ENCODE peak calls at places on chromosomes 3 and 15, in four cellular contexts. One of them, this sample, is unnamed.

GRCh38 chr3:40237892-40238571 is 71.5 kb upstream of the EIF1B start:
- DNase-seq in spleen: no peak
- DNase-seq in GM12892: no peak
- DNase-seq in Panc1: no peak
- DNase-seq in this sample: no peak

GRCh38 chr3:168051579-168052183 is 44.0 kb downstream of the GOLIM4 start:
- DNase-seq in spleen: no peak
- DNase-seq in GM12892: no peak
- DNase-seq in Panc1: no peak
- DNase-seq in this sample: no peak

GRCh38 chr3:72346526-72346926 is 501.7 kb downstream of the SHQ1 start:
- DNase-seq in spleen: peak
- DNase-seq in GM12892: no peak
- DNase-seq in Panc1: no peak
- DNase-seq in this sample: no peak

GRCh38 chr3:53705774-53706173 is 140.4 kb downstream of the CHDH start:
- DNase-seq in spleen: no peak
- DNase-seq in GM12892: no peak
- DNase-seq in Panc1: no peak
- DNase-seq in this sample: no peak

GRCh38 chr3:160616311-160616710 is 50.9 kb upstream of the KPNA4 start:
- DNase-seq in spleen: no peak
- DNase-seq in GM12892: no peak
- DNase-seq in Panc1: no peak
- DNase-seq in this sample: no peak

GRCh38 chr15:96412919-96413231 is 82.4 kb downstream of the NR2F2 start:
- DNase-seq in spleen: no peak
- DNase-seq in GM12892: no peak
- DNase-seq in Panc1: no peak
- DNase-seq in this sample: no peak

GRCh38 chr3:172515130-172515918 is 7.9 kb downstream of the TNFSF10 start:
- DNase-seq in spleen: no peak
- DNase-seq in GM12892: no peak
- DNase-seq in Panc1: no peak
- DNase-seq in this sample: no peak

GRCh38 chr3:11698326-11699082 is 54.8 kb upstream of the VGLL4 start:
- DNase-seq in spleen: no peak
- DNase-seq in GM12892: no peak
- DNase-seq in Panc1: no peak
- DNase-seq in this sample: no peak

GRCh38 chr3:160667452-160667851 is 9.5 kb upstream of the ARL14 start:
- DNase-seq in spleen: no peak
- DNase-seq in GM12892: no peak
- DNase-seq in Panc1: no peak
- DNase-seq in this sample: no peak

GRCh38 chr3:127360647-127361046 is 72.8 kb upstream of the PRR20G start:
- DNase-seq in spleen: no peak
- DNase-seq in GM12892: no peak
- DNase-seq in Panc1: no peak
- DNase-seq in this sample: no peak

GRCh38 chr3:63979093-63979492 is 44.2 kb downstream of the PSMD6 start:
- DNase-seq in spleen: no peak
- DNase-seq in GM12892: no peak
- DNase-seq in Panc1: no peak
- DNase-seq in this sample: no peak
- TF ChIP-seq POLR2AphosphoS5 in spleen: no peak
- TF ChIP-seq POLR2AphosphoS5 in GM12892: no peak
- TF ChIP-seq POLR2AphosphoS5 in Panc1: no peak
- TF ChIP-seq POLR2AphosphoS5 in this sample: no peak

DNA sequence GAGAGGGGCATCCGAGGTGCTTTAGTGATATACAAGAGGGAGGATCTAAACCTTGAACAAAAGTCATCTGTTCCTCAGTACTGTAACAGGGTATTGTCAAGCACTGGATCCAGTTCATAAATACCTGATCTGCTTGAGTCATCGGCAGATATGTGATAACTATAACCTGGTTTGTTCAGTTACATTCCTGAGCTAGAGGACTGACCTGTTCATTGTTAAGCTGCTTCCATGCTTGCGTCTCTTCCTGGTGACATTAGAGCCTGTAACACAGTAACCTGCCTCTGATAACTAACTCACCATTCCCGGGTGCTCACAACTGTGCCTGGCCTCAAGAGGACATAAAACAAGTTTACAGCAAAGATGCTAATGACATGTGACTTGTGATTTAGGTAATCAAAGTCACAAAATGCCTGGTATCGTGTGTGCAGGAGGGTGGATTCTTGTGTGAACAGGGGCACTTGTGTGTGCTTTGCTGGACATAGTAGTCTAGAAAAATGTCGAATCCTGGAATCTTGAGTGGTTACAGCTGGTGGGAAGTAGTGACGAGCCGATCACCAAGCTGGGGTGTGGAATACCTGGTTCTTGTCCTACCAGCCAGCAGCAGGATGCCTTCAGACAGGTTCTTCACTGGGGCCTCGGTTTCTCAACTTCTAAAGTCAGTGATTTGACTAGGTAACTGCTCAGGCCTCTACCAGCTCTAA is 30.9 kb upstream of the POLR2M start:
- DNase-seq in spleen: no peak
- DNase-seq in GM12892: no peak
- DNase-seq in Panc1: no peak
- DNase-seq in this sample: no peak
- TF ChIP-seq POLR2AphosphoS5 in spleen: no peak
- TF ChIP-seq POLR2AphosphoS5 in GM12892: no peak
- TF ChIP-seq POLR2AphosphoS5 in Panc1: no peak
- TF ChIP-seq POLR2AphosphoS5 in this sample: no peak

GRCh38 chr3:57959407-57960173 is 48.6 kb upstream of the FLNB start:
- DNase-seq in spleen: no peak
- DNase-seq in GM12892: no peak
- DNase-seq in Panc1: no peak
- DNase-seq in this sample: no peak
- TF ChIP-seq POLR2AphosphoS5 in spleen: no peak
- TF ChIP-seq POLR2AphosphoS5 in GM12892: no peak
- TF ChIP-seq POLR2AphosphoS5 in Panc1: no peak
- TF ChIP-seq POLR2AphosphoS5 in this sample: no peak

GRCh38 chr15:95302809-95303208 is 1027.7 kb upstream of the NR2F2 start:
- DNase-seq in spleen: no peak
- DNase-seq in GM12892: no peak
- DNase-seq in Panc1: no peak
- DNase-seq in this sample: no peak

GRCh38 chr15:95302206-95302605 is 1028.3 kb upstream of the NR2F2 start:
- DNase-seq in spleen: no peak
- DNase-seq in GM12892: no peak
- DNase-seq in Panc1: no peak
- DNase-seq in this sample: no peak

GRCh38 chr15:95303659-95304058 is 1026.8 kb upstream of the NR2F2 start:
- DNase-seq in spleen: no peak
- DNase-seq in GM12892: no peak
- DNase-seq in Panc1: no peak
- DNase-seq in this sample: no peak

GRCh38 chr15:95298729-95299128 is 1031.8 kb upstream of the NR2F2 start:
- DNase-seq in spleen: no peak
- DNase-seq in GM12892: no peak
- DNase-seq in Panc1: no peak
- DNase-seq in this sample: no peak

GRCh38 chr15:95300958-95301357 is 1029.5 kb upstream of the NR2F2 start:
- DNase-seq in spleen: no peak
- DNase-seq in GM12892: no peak
- DNase-seq in Panc1: no peak
- DNase-seq in this sample: no peak
- TF ChIP-seq POLR2AphosphoS5 in spleen: no peak
- TF ChIP-seq POLR2AphosphoS5 in GM12892: no peak
- TF ChIP-seq POLR2AphosphoS5 in Panc1: no peak
- TF ChIP-seq POLR2AphosphoS5 in this sample: no peak

GRCh38 chr3:187717572-187717971 is 15.2 kb upstream of the RTP2 start:
- DNase-seq in spleen: no peak
- DNase-seq in GM12892: no peak
- DNase-seq in Panc1: no peak
- DNase-seq in this sample: no peak
- TF ChIP-seq POLR2AphosphoS5 in spleen: no peak
- TF ChIP-seq POLR2AphosphoS5 in GM12892: no peak
- TF ChIP-seq POLR2AphosphoS5 in Panc1: no peak
- TF ChIP-seq POLR2AphosphoS5 in this sample: no peak

GRCh38 chr15:71162309-71162708 is 47.0 kb downstream of the THSD4 start:
- DNase-seq in spleen: no peak
- DNase-seq in GM12892: no peak
- DNase-seq in Panc1: no peak
- DNase-seq in this sample: no peak
- TF ChIP-seq POLR2AphosphoS5 in spleen: no peak
- TF ChIP-seq POLR2AphosphoS5 in GM12892: no peak
- TF ChIP-seq POLR2AphosphoS5 in Panc1: no peak
- TF ChIP-seq POLR2AphosphoS5 in this sample: no peak

This sample was measured in breast epithelium.